ENCODE peak calls at places on chromosomes 2 and 18, in four cellular contexts. U is breast epithelium, G is neural progenitor cell, S is lower lobe of right lung. T is an unnamed sample. For H3K4me1 and H3K36me3, the result is how much of the 10 kb centered on the place peaks cover.

GRCh38 chr18:3529597-3529996 is 79.6 kb downstream of the TGIF1 start:
- DNase-seq in S (no peak), G (no peak), U (no peak), T (no peak)

GRCh38 chr2:119691189-119691588 is 12.2 kb downstream of the TMEM177 start:
- DNase-seq in U (no peak), S (no peak), G (no peak), T (no peak)

GRCh38 chr2:182088681-182089333 is 103.2 kb downstream of the PPP1R1C start:
- DNase-seq in G (no peak), U (no peak), S (no peak), T (no peak)

GRCh38 chr2:5845798-5846197 is 153.6 kb downstream of the SOX11 start:
- DNase-seq in S (no peak), U (no peak), G (no peak), T (no peak)

GRCh38 chr18:78292602-78293001 is 687.0 kb upstream of the SALL3 start:
- DNase-seq in G (no peak), S (no peak), U (no peak), T (no peak)

GRCh38 chr2:54931473-54931872 is 118.8 kb downstream of the RTN4 start:
- DNase-seq in G (no peak), U (no peak), S (no peak), T (no peak)

GRCh38 chr2:172693037-172693436 is 42.6 kb upstream of the RAPGEF4 start:
- DNase-seq in U (no peak), G (no peak), S (no peak), T (peak)

GRCh38 chr2:219968685-219969345 is 341.4 kb downstream of the SLC4A3 start:
- DNase-seq in S (no peak), U (no peak), G (no peak), T (no peak)

GRCh38 chr2:88868861-88869260 is 177.4 kb downstream of the RPIA start:
- DNase-seq in G (no peak), U (no peak), S (no peak), T (no peak)

GRCh38 chr2:30503007-30503691 is 56.1 kb downstream of the LCLAT1 start:
- DNase-seq in U (no peak), G (no peak), S (no peak), T (no peak)

GRCh38 chr2:160371251-160372009 is 122.2 kb downstream of the RBMS1 start:
- DNase-seq in U (no peak), G (no peak), S (peak), T (no peak)

GRCh38 chr2:127279781-127280180 is 14.2 kb downstream of the ERCC3 start:
- DNase-seq in U (no peak), G (no peak), S (no peak), T (no peak)

DNA sequence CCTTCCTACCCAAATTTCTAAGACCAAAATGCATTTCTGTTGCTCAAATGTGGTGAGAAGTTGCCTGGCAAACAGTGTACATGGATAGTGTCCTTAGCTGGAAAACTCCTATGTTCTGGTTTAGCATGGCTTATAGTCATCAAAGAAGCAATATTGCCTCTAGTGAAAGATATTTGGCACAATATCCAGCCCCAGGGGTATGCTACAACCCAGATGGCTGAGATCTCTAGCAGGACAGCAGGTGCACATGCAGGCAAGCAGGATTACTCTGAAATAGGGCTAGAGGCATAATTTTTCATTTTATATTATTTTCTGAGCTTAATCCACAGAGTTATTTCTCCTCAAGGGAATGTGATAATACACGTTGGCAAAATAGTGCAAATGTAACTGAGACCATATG is 34.0 kb downstream of the CCDC195 start:
- DNase-seq in S (no peak), U (no peak), G (no peak), T (no peak)
- TF ChIP-seq CTCF in S (no peak), U (no peak), G (no peak), T (no peak)

GRCh38 chr18:74410441-74410992 is 46.6 kb downstream of the DIPK1C start:
- DNase-seq in U (no peak), S (no peak), G (no peak), T (no peak)
- H3K4me1 ChIP-seq in U (under half), S (under half), G (under half), T (under half)

DNA sequence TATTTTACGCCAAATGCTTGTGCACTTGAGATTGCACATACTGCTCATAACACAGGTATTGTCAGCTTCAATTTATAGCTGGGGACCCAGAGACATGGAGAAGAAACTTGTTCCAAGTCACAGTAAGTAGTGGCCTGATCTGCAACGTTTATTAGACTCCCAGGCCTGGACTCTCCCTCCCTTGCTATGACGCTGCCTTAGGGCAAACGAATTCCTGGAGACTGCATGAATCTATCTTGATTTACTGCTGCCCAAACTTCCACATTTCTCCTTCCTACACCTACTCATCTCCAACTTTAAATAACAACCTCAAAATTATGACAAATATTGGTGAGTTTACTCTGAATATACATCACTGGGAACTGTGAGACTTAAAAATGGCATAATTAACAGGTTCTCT is 145.1 kb upstream of the CCDC195 start:
- DNase-seq in U (no peak), G (no peak), S (no peak), T (no peak)
- H3K36me3 ChIP-seq in U (under half), G (under half), S (under half), T (under half)

GRCh38 chr2:121895723-121896571 is 140.5 kb downstream of the TSN start:
- DNase-seq in G (no peak), S (no peak), U (no peak), T (no peak)

GRCh38 chr2:121898483-121898882 is 143.0 kb downstream of the TSN start:
- DNase-seq in S (no peak), U (no peak), G (no peak), T (no peak)

GRCh38 chr2:121902171-121902591 is 146.7 kb downstream of the TSN start:
- DNase-seq in U (no peak), G (peak), S (no peak), T (no peak)

GRCh38 chr2:121900391-121900790 is 144.9 kb downstream of the TSN start:
- DNase-seq in U (no peak), G (no peak), S (no peak), T (no peak)

GRCh38 chr2:121897335-121897970 is 142.0 kb downstream of the TSN start:
- DNase-seq in U (no peak), S (no peak), G (peak), T (no peak)
- TF ChIP-seq CTCF in U (no peak), S (no peak), G (peak), T (no peak)

T was measured in ascending aorta.